ENCODE peak calls at places on chromosome 20, in ten cellular contexts. N, D, T, X, S, V, C, Y, M and Z are unnamed samples.
A peak's percentile ranks its signal among the peaks of the same experiment; 100 is the strongest.

GRCh38 chr20:10218536-10219451 is at the start of gene SNAP25:
- DNase-seq in V (no peak), C (peak; percentile 86), D (no peak), M (peak; percentile 26), N (no peak), T (peak; percentile 66), S (peak; percentile 68), Y (no peak), X (no peak), Z (peak; percentile 82)

GRCh38 chr20:33827629-33828325 is 16.6 kb downstream of the CHMP4B start:
- DNase-seq in N (no peak), T (no peak), S (no peak), C (no peak), X (no peak), M (no peak), V (peak; percentile 56), D (no peak), Y (no peak), Z (no peak)

GRCh38 chr20:11687546-11688292 is 230.0 kb upstream of the BTBD3 start:
- DNase-seq in C (no peak), X (no peak), M (peak; percentile 75), S (no peak), T (no peak), D (no peak), Y (no peak), N (no peak), V (no peak), Z (no peak)

GRCh38 chr20:38208523-38208922 is 43.5 kb upstream of the TGM2 start:
- DNase-seq in C (no peak), D (no peak), S (no peak), Y (no peak), N (no peak), T (no peak), X (no peak), V (no peak), M (no peak), Z (no peak)

GRCh38 chr20:62749851-62750445 is 41.3 kb downstream of the NTSR1 start:
- DNase-seq in T (no peak), X (no peak), N (no peak), C (no peak), S (no peak), Y (no peak), M (no peak), V (no peak), D (no peak), Z (no peak)

GRCh38 chr20:38633577-38634093 is 32.0 kb downstream of the ARHGAP40 start:
- DNase-seq in M (peak; percentile 76), V (peak; percentile 70), X (no peak), D (no peak), T (peak; percentile 75), Y (peak; percentile 31), C (peak; percentile 74), S (peak; percentile 88), N (peak; percentile 23), Z (no peak)

GRCh38 chr20:53926428-53927028 is 143.9 kb downstream of the BCAS1 start:
- DNase-seq in T (no peak), V (peak; percentile 95), Y (peak; percentile 34), M (peak; percentile 100), S (peak; percentile 99), C (no peak), N (no peak), X (no peak), D (no peak), Z (no peak)

GRCh38 chr20:24339179-24339578 is 130.2 kb upstream of the SYNDIG1 start:
- DNase-seq in S (peak; percentile 71), N (no peak), V (no peak), X (no peak), T (no peak), M (no peak), C (no peak), D (no peak), Y (no peak), Z (no peak)

GRCh38 chr20:8790442-8791074 is 278.3 kb upstream of the PLCB4 start:
- DNase-seq in S (peak; percentile 30), M (peak; percentile 81), Y (no peak), T (peak; percentile 47), D (no peak), X (no peak), V (peak; percentile 41), C (peak; percentile 38), N (peak; percentile 19), Z (no peak)

GRCh38 chr20:6053776-6054688 is at the start of gene LRRN4:
- DNase-seq in Y (no peak), C (no peak), S (peak; percentile 86), N (no peak), V (no peak), X (no peak), D (no peak), T (no peak), M (peak; percentile 96), Z (peak; percentile 67)

GRCh38 chr20:54535045-54535444 is 59.7 kb downstream of the DOK5 start:
- DNase-seq in T (no peak), C (no peak), D (no peak), S (no peak), Y (no peak), N (no peak), M (no peak), V (no peak), X (no peak), Z (no peak)

GRCh38 chr20:58251979-58252591 is 23.6 kb upstream of the ANKRD60 start:
- DNase-seq in S (peak; percentile 99), T (no peak), Y (no peak), C (no peak), V (no peak), X (no peak), D (no peak), N (no peak), M (peak; percentile 99), Z (no peak)

GRCh38 chr20:25675161-25675560 is 21.5 kb downstream of the ZNF337 start:
- DNase-seq in T (no peak), D (no peak), V (no peak), C (no peak), Y (no peak), S (no peak), N (no peak), M (no peak), X (no peak), Z (no peak)

GRCh38 chr20:4370856-4371255 is 350.9 kb upstream of the PRND start:
- DNase-seq in C (no peak), V (no peak), Y (no peak), S (no peak), D (no peak), N (no peak), T (no peak), M (no peak), X (no peak), Z (no peak)

GRCh38 chr20:24503352-24503931 is 34.0 kb downstream of the SYNDIG1 start:
- DNase-seq in S (no peak), C (no peak), Y (no peak), X (no peak), D (no peak), V (no peak), N (peak; percentile 69), M (no peak), T (peak; percentile 35), Z (no peak)

DNA sequence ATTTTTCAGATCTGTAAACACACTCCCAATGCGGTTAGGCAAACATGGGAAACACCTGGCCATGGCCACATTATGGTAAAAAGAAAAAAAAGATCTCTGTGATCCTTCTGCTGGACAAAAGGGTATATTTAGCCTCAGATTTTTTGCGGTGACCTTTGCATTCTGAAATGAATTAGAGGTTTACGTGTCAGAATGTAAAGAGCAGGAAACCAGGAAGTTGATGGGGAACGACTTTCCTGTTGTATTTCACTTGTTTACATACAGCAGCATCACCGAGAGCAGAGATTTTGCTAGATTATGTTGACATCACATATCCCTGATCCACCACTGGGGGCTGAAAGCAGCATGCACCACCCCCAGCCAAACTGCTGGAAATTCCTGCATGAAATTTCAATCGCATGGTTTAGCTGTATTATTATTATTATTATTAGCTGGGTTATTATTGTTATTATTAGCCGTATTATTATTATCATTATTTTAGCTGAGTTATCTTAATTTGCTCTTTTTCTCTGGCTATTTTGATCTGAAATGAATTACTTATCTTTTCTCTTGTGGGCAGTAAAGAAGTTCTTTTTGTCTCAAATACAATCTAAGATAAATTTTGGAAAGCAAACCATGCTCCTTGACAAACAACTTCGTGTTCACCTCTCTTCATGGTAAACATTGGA is 189.4 kb downstream of the ZFP64 start:
- DNase-seq in M (peak; percentile 79), C (no peak), D (no peak), N (no peak), T (no peak), Y (no peak), X (no peak), V (peak; percentile 25), S (no peak), Z (no peak)
- TF ChIP-seq CTCF in M (peak; percentile 49), C (peak; percentile 34), D (no peak), N (no peak), T (no peak), Y (no peak), X (no peak), V (peak; percentile 34), S (no peak), Z (no peak)

DNA sequence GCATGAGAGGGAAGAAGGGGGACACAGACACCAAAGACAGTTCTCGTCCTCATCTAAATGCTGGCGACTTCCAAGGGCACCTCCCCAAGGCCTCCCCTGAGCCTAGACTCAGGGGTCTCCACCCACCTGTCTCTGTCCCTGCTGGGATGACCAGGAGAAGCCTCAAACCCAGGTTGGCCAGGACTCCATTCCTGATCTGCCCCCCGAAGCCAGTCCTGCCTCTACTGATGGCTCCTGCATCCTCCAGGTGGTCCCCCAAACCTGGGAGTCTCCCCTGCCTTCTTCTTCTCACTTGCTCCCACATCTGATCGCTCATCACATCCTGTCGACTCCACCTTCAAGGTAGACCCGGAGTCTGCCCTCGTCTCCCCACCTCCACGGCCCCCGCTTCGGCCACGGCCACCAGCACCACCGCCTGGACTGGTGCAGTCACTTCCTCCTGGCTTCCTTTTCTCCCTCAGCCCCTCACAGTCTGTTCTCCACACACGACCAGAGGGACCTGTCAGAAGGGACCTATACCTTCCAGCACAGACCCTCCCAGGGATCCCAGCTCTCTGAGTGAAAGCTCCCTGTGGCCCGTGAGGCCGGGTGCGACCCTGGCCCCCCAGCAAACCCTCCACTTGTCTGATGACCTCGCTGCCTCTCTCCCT is 92.1 kb downstream of the CEBPB start:
- DNase-seq in N (no peak), S (no peak), X (peak; percentile 20), D (no peak), Y (no peak), C (no peak), V (no peak), T (no peak), M (no peak), Z (no peak)
- TF ChIP-seq CTCF in N (no peak), S (no peak), X (no peak), D (no peak), Y (no peak), C (no peak), V (no peak), T (no peak), M (no peak), Z (no peak)

GRCh38 chr20:63957004-63957689 is 931 bp upstream of the UCKL1 start:
- DNase-seq in M (peak; percentile 79), Y (peak; percentile 65), X (peak; percentile 74), S (peak; percentile 91), V (peak; percentile 73), T (peak; percentile 74), C (peak; percentile 71), D (no peak), N (peak; percentile 61), Z (no peak)
- TF ChIP-seq CTCF in M (no peak), Y (no peak), X (peak; percentile 13), S (no peak), V (peak; percentile 32), T (peak; percentile 35), C (no peak), D (no peak), N (no peak), Z (no peak)

DNA sequence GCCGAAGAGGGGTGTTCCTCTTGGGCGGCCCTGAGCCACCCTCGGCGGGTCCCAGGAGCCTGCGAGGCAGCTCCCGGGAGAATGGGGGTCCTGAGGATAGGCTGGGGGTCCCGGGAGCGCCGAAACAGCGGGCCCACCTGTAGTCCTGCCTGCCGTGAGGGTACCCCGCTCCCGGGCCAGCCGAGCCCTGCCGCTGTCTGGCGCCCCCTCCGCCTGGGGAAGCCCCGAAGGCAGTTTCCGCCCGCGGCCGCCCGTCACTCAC is 280 bp downstream of the SPATA2 start:
- DNase-seq in M (no peak), S (no peak), D (no peak), N (no peak), Y (no peak), X (peak; percentile 38), T (no peak), V (no peak), C (no peak), Z (no peak)
- TF ChIP-seq CTCF in M (peak; percentile 33), S (no peak), D (no peak), N (peak; percentile 18), Y (no peak), X (no peak), T (no peak), V (peak; percentile 40), C (no peak), Z (no peak)